ENCODE peak calls at places on chromosome 3, in nine cellular contexts. One of them, this sample, is unnamed.

GRCh38 chr3:66499881-66500574 is 794 bp downstream of the LRIG1 start:
- DNase-seq in kidney epithelial cell: no peak
- DNase-seq in MM.1S: no peak
- DNase-seq in aorta: peak
- DNase-seq in AG09309: no peak
- DNase-seq in cardiac muscle cell: peak
- DNase-seq in fibroblast of lung: peak
- DNase-seq in heart left ventricle: peak
- DNase-seq in right cardiac atrium: peak
- DNase-seq in this sample: peak

GRCh38 chr3:24550588-24550987 is 55.9 kb upstream of the THRB start:
- DNase-seq in kidney epithelial cell: no peak
- DNase-seq in MM.1S: peak
- DNase-seq in aorta: no peak
- DNase-seq in AG09309: no peak
- DNase-seq in cardiac muscle cell: no peak
- DNase-seq in fibroblast of lung: peak
- DNase-seq in heart left ventricle: no peak
- DNase-seq in right cardiac atrium: no peak
- DNase-seq in this sample: no peak

GRCh38 chr3:110938629-110939028 is 133.0 kb upstream of the NECTIN3 start:
- DNase-seq in kidney epithelial cell: no peak
- DNase-seq in MM.1S: no peak
- DNase-seq in aorta: no peak
- DNase-seq in AG09309: no peak
- DNase-seq in cardiac muscle cell: no peak
- DNase-seq in fibroblast of lung: no peak
- DNase-seq in heart left ventricle: no peak
- DNase-seq in right cardiac atrium: no peak
- DNase-seq in this sample: no peak

GRCh38 chr3:27544372-27544865 is 60.2 kb upstream of the SLC4A7 start:
- DNase-seq in kidney epithelial cell: no peak
- DNase-seq in MM.1S: no peak
- DNase-seq in aorta: no peak
- DNase-seq in AG09309: no peak
- DNase-seq in cardiac muscle cell: no peak
- DNase-seq in fibroblast of lung: peak
- DNase-seq in heart left ventricle: no peak
- DNase-seq in right cardiac atrium: no peak
- DNase-seq in this sample: no peak

GRCh38 chr3:42488687-42489086 is 13.8 kb upstream of the VIPR1 start:
- DNase-seq in kidney epithelial cell: no peak
- DNase-seq in MM.1S: no peak
- DNase-seq in aorta: no peak
- DNase-seq in AG09309: no peak
- DNase-seq in cardiac muscle cell: no peak
- DNase-seq in fibroblast of lung: no peak
- DNase-seq in heart left ventricle: no peak
- DNase-seq in right cardiac atrium: no peak
- DNase-seq in this sample: no peak

GRCh38 chr3:152385761-152386160 is 117.0 kb downstream of the MBNL1 start:
- DNase-seq in kidney epithelial cell: no peak
- DNase-seq in MM.1S: no peak
- DNase-seq in aorta: no peak
- DNase-seq in AG09309: peak
- DNase-seq in cardiac muscle cell: no peak
- DNase-seq in fibroblast of lung: peak
- DNase-seq in heart left ventricle: no peak
- DNase-seq in right cardiac atrium: no peak
- DNase-seq in this sample: no peak

GRCh38 chr3:170865209-170866094 is 4.5 kb downstream of the RPL22L1 start:
- DNase-seq in kidney epithelial cell: no peak
- DNase-seq in MM.1S: no peak
- DNase-seq in aorta: no peak
- DNase-seq in AG09309: no peak
- DNase-seq in cardiac muscle cell: no peak
- DNase-seq in fibroblast of lung: no peak
- DNase-seq in heart left ventricle: no peak
- DNase-seq in right cardiac atrium: no peak
- DNase-seq in this sample: no peak

GRCh38 chr3:184261270-184262165 is at the start of gene CAMK2N2:
- DNase-seq in kidney epithelial cell: no peak
- DNase-seq in MM.1S: peak
- DNase-seq in aorta: peak
- DNase-seq in AG09309: no peak
- DNase-seq in cardiac muscle cell: peak
- DNase-seq in fibroblast of lung: peak
- DNase-seq in heart left ventricle: peak
- DNase-seq in right cardiac atrium: peak
- DNase-seq in this sample: peak

GRCh38 chr3:156676467-156677119 is 2.2 kb downstream of the TIPARP start:
- DNase-seq in kidney epithelial cell: no peak
- DNase-seq in MM.1S: peak
- DNase-seq in aorta: no peak
- DNase-seq in AG09309: no peak
- DNase-seq in cardiac muscle cell: no peak
- DNase-seq in fibroblast of lung: no peak
- DNase-seq in heart left ventricle: no peak
- DNase-seq in right cardiac atrium: no peak
- DNase-seq in this sample: no peak

GRCh38 chr3:153160451-153161137 is 1.4 kb upstream of the RAP2B start:
- DNase-seq in kidney epithelial cell: peak
- DNase-seq in MM.1S: peak
- DNase-seq in aorta: peak
- DNase-seq in AG09309: peak
- DNase-seq in cardiac muscle cell: peak
- DNase-seq in fibroblast of lung: peak
- DNase-seq in heart left ventricle: peak
- DNase-seq in right cardiac atrium: peak
- DNase-seq in this sample: peak

GRCh38 chr3:51681453-51681852 is 10.4 kb downstream of the TEX264 start:
- DNase-seq in kidney epithelial cell: no peak
- DNase-seq in MM.1S: peak
- DNase-seq in aorta: peak
- DNase-seq in AG09309: no peak
- DNase-seq in cardiac muscle cell: no peak
- DNase-seq in fibroblast of lung: no peak
- DNase-seq in heart left ventricle: peak
- DNase-seq in right cardiac atrium: peak
- DNase-seq in this sample: peak

GRCh38 chr3:132652640-132653270 is 6.9 kb downstream of the ACAD11 start:
- DNase-seq in kidney epithelial cell: no peak
- DNase-seq in MM.1S: no peak
- DNase-seq in aorta: no peak
- DNase-seq in AG09309: no peak
- DNase-seq in cardiac muscle cell: no peak
- DNase-seq in fibroblast of lung: peak
- DNase-seq in heart left ventricle: no peak
- DNase-seq in right cardiac atrium: no peak
- DNase-seq in this sample: no peak

GRCh38 chr3:194484614-194485013 is 2.2 kb downstream of the ATP13A3 start:
- DNase-seq in kidney epithelial cell: no peak
- DNase-seq in MM.1S: no peak
- DNase-seq in aorta: no peak
- DNase-seq in AG09309: no peak
- DNase-seq in cardiac muscle cell: no peak
- DNase-seq in fibroblast of lung: no peak
- DNase-seq in heart left ventricle: no peak
- DNase-seq in right cardiac atrium: peak
- DNase-seq in this sample: no peak

GRCh38 chr3:107794664-107795443 is 272.1 kb downstream of the BBX start:
- DNase-seq in kidney epithelial cell: no peak
- DNase-seq in MM.1S: no peak
- DNase-seq in aorta: no peak
- DNase-seq in AG09309: no peak
- DNase-seq in cardiac muscle cell: no peak
- DNase-seq in fibroblast of lung: no peak
- DNase-seq in heart left ventricle: no peak
- DNase-seq in right cardiac atrium: peak
- DNase-seq in this sample: no peak

GRCh38 chr3:58924581-58924980 is 125.2 kb downstream of the CFAP20DC start:
- DNase-seq in kidney epithelial cell: no peak
- DNase-seq in MM.1S: no peak
- DNase-seq in aorta: no peak
- DNase-seq in AG09309: no peak
- DNase-seq in cardiac muscle cell: no peak
- DNase-seq in fibroblast of lung: peak
- DNase-seq in heart left ventricle: no peak
- DNase-seq in right cardiac atrium: no peak
- DNase-seq in this sample: no peak

GRCh38 chr3:195209083-195209835 is 61.7 kb downstream of the XXYLT1 start:
- DNase-seq in kidney epithelial cell: no peak
- DNase-seq in MM.1S: no peak
- DNase-seq in aorta: peak
- DNase-seq in AG09309: no peak
- DNase-seq in cardiac muscle cell: no peak
- DNase-seq in fibroblast of lung: no peak
- DNase-seq in heart left ventricle: peak
- DNase-seq in right cardiac atrium: peak
- DNase-seq in this sample: peak

GRCh38 chr3:8571256-8571655 is 69.6 kb downstream of the LMCD1 start:
- DNase-seq in kidney epithelial cell: no peak
- DNase-seq in MM.1S: no peak
- DNase-seq in aorta: no peak
- DNase-seq in AG09309: no peak
- DNase-seq in cardiac muscle cell: no peak
- DNase-seq in fibroblast of lung: no peak
- DNase-seq in heart left ventricle: no peak
- DNase-seq in right cardiac atrium: no peak
- DNase-seq in this sample: no peak

GRCh38 chr3:177377166-177377565 is 179.9 kb upstream of the TBL1XR1 start:
- DNase-seq in kidney epithelial cell: no peak
- DNase-seq in MM.1S: no peak
- DNase-seq in aorta: no peak
- DNase-seq in AG09309: no peak
- DNase-seq in cardiac muscle cell: no peak
- DNase-seq in fibroblast of lung: no peak
- DNase-seq in heart left ventricle: no peak
- DNase-seq in right cardiac atrium: no peak
- DNase-seq in this sample: no peak

GRCh38 chr3:13452490-13453335 is 27.4 kb upstream of the HDAC11 start:
- DNase-seq in kidney epithelial cell: no peak
- DNase-seq in MM.1S: peak
- DNase-seq in aorta: peak
- DNase-seq in AG09309: peak
- DNase-seq in cardiac muscle cell: peak
- DNase-seq in fibroblast of lung: peak
- DNase-seq in heart left ventricle: no peak
- DNase-seq in right cardiac atrium: peak
- DNase-seq in this sample: peak
- H3K4me3 ChIP-seq in kidney epithelial cell: no peak
- H3K4me3 ChIP-seq in MM.1S: peak
- H3K4me3 ChIP-seq in aorta: no peak
- H3K4me3 ChIP-seq in AG09309: no peak
- H3K4me3 ChIP-seq in cardiac muscle cell: no peak
- H3K4me3 ChIP-seq in fibroblast of lung: no peak
- H3K4me3 ChIP-seq in heart left ventricle: peak
- H3K4me3 ChIP-seq in right cardiac atrium: peak
- H3K4me3 ChIP-seq in this sample: peak

GRCh38 chr3:38029400-38030125 is at the start of gene PLCD1:
- DNase-seq in kidney epithelial cell: no peak
- DNase-seq in MM.1S: no peak
- DNase-seq in aorta: peak
- DNase-seq in AG09309: no peak
- DNase-seq in cardiac muscle cell: peak
- DNase-seq in fibroblast of lung: peak
- DNase-seq in heart left ventricle: peak
- DNase-seq in right cardiac atrium: peak
- DNase-seq in this sample: peak

GRCh38 chr3:38026856-38027255 is 2.6 kb downstream of the PLCD1 start:
- DNase-seq in kidney epithelial cell: no peak
- DNase-seq in MM.1S: no peak
- DNase-seq in aorta: no peak
- DNase-seq in AG09309: no peak
- DNase-seq in cardiac muscle cell: no peak
- DNase-seq in fibroblast of lung: no peak
- DNase-seq in heart left ventricle: no peak
- DNase-seq in right cardiac atrium: no peak
- DNase-seq in this sample: no peak

GRCh38 chr3:38027466-38028465 is 1.7 kb downstream of the PLCD1 start:
- DNase-seq in kidney epithelial cell: no peak
- DNase-seq in MM.1S: no peak
- DNase-seq in aorta: no peak
- DNase-seq in AG09309: no peak
- DNase-seq in cardiac muscle cell: no peak
- DNase-seq in fibroblast of lung: no peak
- DNase-seq in heart left ventricle: peak
- DNase-seq in right cardiac atrium: peak
- DNase-seq in this sample: no peak

GRCh38 chr3:38030126-38031021 is 932 bp upstream of the PLCD1 start:
- DNase-seq in kidney epithelial cell: no peak
- DNase-seq in MM.1S: no peak
- DNase-seq in aorta: no peak
- DNase-seq in AG09309: no peak
- DNase-seq in cardiac muscle cell: no peak
- DNase-seq in fibroblast of lung: no peak
- DNase-seq in heart left ventricle: peak
- DNase-seq in right cardiac atrium: no peak
- DNase-seq in this sample: no peak

GRCh38 chr3:38028621-38029361 is 651 bp downstream of the PLCD1 start:
- DNase-seq in kidney epithelial cell: no peak
- DNase-seq in MM.1S: no peak
- DNase-seq in aorta: no peak
- DNase-seq in AG09309: no peak
- DNase-seq in cardiac muscle cell: peak
- DNase-seq in fibroblast of lung: no peak
- DNase-seq in heart left ventricle: peak
- DNase-seq in right cardiac atrium: peak
- DNase-seq in this sample: no peak
- H3K4me3 ChIP-seq in kidney epithelial cell: peak
- H3K4me3 ChIP-seq in MM.1S: no peak
- H3K4me3 ChIP-seq in aorta: peak
- H3K4me3 ChIP-seq in AG09309: peak
- H3K4me3 ChIP-seq in cardiac muscle cell: peak
- H3K4me3 ChIP-seq in fibroblast of lung: peak
- H3K4me3 ChIP-seq in heart left ventricle: peak
- H3K4me3 ChIP-seq in right cardiac atrium: peak
- H3K4me3 ChIP-seq in this sample: peak

GRCh38 chr3:136860541-136860940 is 1.5 kb upstream of the NCK1 start:
- DNase-seq in kidney epithelial cell: no peak
- DNase-seq in MM.1S: no peak
- DNase-seq in aorta: no peak
- DNase-seq in AG09309: no peak
- DNase-seq in cardiac muscle cell: peak
- DNase-seq in fibroblast of lung: peak
- DNase-seq in heart left ventricle: no peak
- DNase-seq in right cardiac atrium: no peak
- DNase-seq in this sample: no peak
- H3K4me3 ChIP-seq in kidney epithelial cell: no peak
- H3K4me3 ChIP-seq in MM.1S: peak
- H3K4me3 ChIP-seq in aorta: no peak
- H3K4me3 ChIP-seq in AG09309: no peak
- H3K4me3 ChIP-seq in cardiac muscle cell: peak
- H3K4me3 ChIP-seq in fibroblast of lung: peak
- H3K4me3 ChIP-seq in heart left ventricle: peak
- H3K4me3 ChIP-seq in right cardiac atrium: peak
- H3K4me3 ChIP-seq in this sample: no peak

DNA sequence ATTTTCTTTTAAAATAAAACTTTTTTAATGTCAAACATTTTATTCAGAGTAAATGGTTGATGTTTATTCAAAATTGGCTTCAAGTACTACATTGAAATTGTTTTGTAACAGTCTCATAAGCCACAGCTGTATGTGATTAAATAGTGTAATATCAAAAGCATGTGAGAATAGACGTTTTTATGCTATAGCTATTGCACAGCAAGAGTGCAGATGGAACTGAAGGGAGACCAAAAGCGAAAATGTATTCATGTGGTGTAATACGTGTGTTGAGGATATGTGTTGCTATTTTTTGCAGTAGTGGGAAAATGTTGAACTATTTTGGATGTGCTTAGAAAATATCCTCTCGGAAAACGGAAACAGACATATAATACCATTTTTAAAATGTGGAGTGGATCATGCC is 6.0 kb downstream of the RBMS3 start:
- DNase-seq in kidney epithelial cell: no peak
- DNase-seq in MM.1S: no peak
- DNase-seq in aorta: no peak
- DNase-seq in AG09309: no peak
- DNase-seq in cardiac muscle cell: no peak
- DNase-seq in fibroblast of lung: peak
- DNase-seq in heart left ventricle: no peak
- DNase-seq in right cardiac atrium: no peak
- DNase-seq in this sample: no peak
- H3K4me3 ChIP-seq in kidney epithelial cell: no peak
- H3K4me3 ChIP-seq in MM.1S: no peak
- H3K4me3 ChIP-seq in aorta: peak
- H3K4me3 ChIP-seq in AG09309: peak
- H3K4me3 ChIP-seq in cardiac muscle cell: no peak
- H3K4me3 ChIP-seq in fibroblast of lung: peak
- H3K4me3 ChIP-seq in heart left ventricle: no peak
- H3K4me3 ChIP-seq in right cardiac atrium: peak
- H3K4me3 ChIP-seq in this sample: peak